ENCODE peak calls at places on chromosomes 2 and 18, in seven cellular contexts. One of them, this sample, is unnamed.

GRCh38 chr2:237629188-237629534 is 1.8 kb downstream of the LRRFIP1 start:
- DNase-seq in BJ: no peak
- DNase-seq in lower lobe of right lung: no peak
- DNase-seq in psoas muscle: no peak
- DNase-seq in colonic mucosa: no peak
- DNase-seq in uterus: no peak
- DNase-seq in heart right ventricle: no peak
- DNase-seq in this sample: no peak

GRCh38 chr2:3009499-3009882 is 368.1 kb downstream of the EIPR1 start:
- DNase-seq in BJ: no peak
- DNase-seq in lower lobe of right lung: no peak
- DNase-seq in psoas muscle: no peak
- DNase-seq in colonic mucosa: no peak
- DNase-seq in uterus: no peak
- DNase-seq in heart right ventricle: no peak
- DNase-seq in this sample: no peak

GRCh38 chr18:47574966-47575365 is 323.5 kb upstream of the SKOR2 start:
- DNase-seq in BJ: no peak
- DNase-seq in lower lobe of right lung: no peak
- DNase-seq in psoas muscle: no peak
- DNase-seq in colonic mucosa: no peak
- DNase-seq in uterus: no peak
- DNase-seq in heart right ventricle: no peak
- DNase-seq in this sample: no peak

GRCh38 chr2:157304811-157305712 is 20.6 kb downstream of the ERMN start:
- DNase-seq in BJ: peak
- DNase-seq in lower lobe of right lung: no peak
- DNase-seq in psoas muscle: no peak
- DNase-seq in colonic mucosa: no peak
- DNase-seq in uterus: no peak
- DNase-seq in heart right ventricle: no peak
- DNase-seq in this sample: no peak

GRCh38 chr2:180876506-180876905 is 103.9 kb upstream of the UBE2E3 start:
- DNase-seq in BJ: no peak
- DNase-seq in lower lobe of right lung: no peak
- DNase-seq in psoas muscle: no peak
- DNase-seq in colonic mucosa: no peak
- DNase-seq in uterus: no peak
- DNase-seq in heart right ventricle: no peak
- DNase-seq in this sample: no peak

GRCh38 chr2:217868911-217869334 is 133.9 kb downstream of the TNS1 start:
- DNase-seq in BJ: peak
- DNase-seq in lower lobe of right lung: no peak
- DNase-seq in psoas muscle: no peak
- DNase-seq in colonic mucosa: no peak
- DNase-seq in uterus: peak
- DNase-seq in heart right ventricle: no peak
- DNase-seq in this sample: no peak

GRCh38 chr2:170157025-170157684 is 20.8 kb upstream of the MYO3B start:
- DNase-seq in BJ: no peak
- DNase-seq in lower lobe of right lung: no peak
- DNase-seq in psoas muscle: no peak
- DNase-seq in colonic mucosa: no peak
- DNase-seq in uterus: no peak
- DNase-seq in heart right ventricle: no peak
- DNase-seq in this sample: no peak

GRCh38 chr2:126781806-126782205 is 116.9 kb upstream of the TEX51 start:
- DNase-seq in BJ: no peak
- DNase-seq in lower lobe of right lung: no peak
- DNase-seq in psoas muscle: no peak
- DNase-seq in colonic mucosa: no peak
- DNase-seq in uterus: no peak
- DNase-seq in heart right ventricle: no peak
- DNase-seq in this sample: no peak

GRCh38 chr2:62306751-62307468 is 111.0 kb downstream of the B3GNT2 start:
- DNase-seq in BJ: no peak
- DNase-seq in lower lobe of right lung: no peak
- DNase-seq in psoas muscle: no peak
- DNase-seq in colonic mucosa: peak
- DNase-seq in uterus: peak
- DNase-seq in heart right ventricle: no peak
- DNase-seq in this sample: no peak

GRCh38 chr2:64440831-64441230 is 13.1 kb upstream of the LGALSL start:
- DNase-seq in BJ: no peak
- DNase-seq in lower lobe of right lung: no peak
- DNase-seq in psoas muscle: no peak
- DNase-seq in colonic mucosa: no peak
- DNase-seq in uterus: no peak
- DNase-seq in heart right ventricle: no peak
- DNase-seq in this sample: no peak

GRCh38 chr2:237171396-237171795 is 85.7 kb downstream of the COPS8 start:
- DNase-seq in BJ: peak
- DNase-seq in lower lobe of right lung: no peak
- DNase-seq in psoas muscle: no peak
- DNase-seq in colonic mucosa: no peak
- DNase-seq in uterus: peak
- DNase-seq in heart right ventricle: no peak
- DNase-seq in this sample: no peak

GRCh38 chr2:234293973-234294372 is 202.9 kb downstream of the ARL4C start:
- DNase-seq in BJ: no peak
- DNase-seq in lower lobe of right lung: no peak
- DNase-seq in psoas muscle: no peak
- DNase-seq in colonic mucosa: no peak
- DNase-seq in uterus: no peak
- DNase-seq in heart right ventricle: no peak
- DNase-seq in this sample: no peak

GRCh38 chr2:433216-433615 is 145.3 kb upstream of the ALKAL2 start:
- DNase-seq in BJ: no peak
- DNase-seq in lower lobe of right lung: no peak
- DNase-seq in psoas muscle: no peak
- DNase-seq in colonic mucosa: peak
- DNase-seq in uterus: no peak
- DNase-seq in heart right ventricle: no peak
- DNase-seq in this sample: no peak

GRCh38 chr2:60351802-60352201 is 201.7 kb downstream of the BCL11A start:
- DNase-seq in BJ: no peak
- DNase-seq in lower lobe of right lung: no peak
- DNase-seq in psoas muscle: no peak
- DNase-seq in colonic mucosa: no peak
- DNase-seq in uterus: no peak
- DNase-seq in heart right ventricle: no peak
- DNase-seq in this sample: no peak

GRCh38 chr2:121804997-121805766 is 49.7 kb downstream of the TSN start:
- DNase-seq in BJ: no peak
- DNase-seq in lower lobe of right lung: no peak
- DNase-seq in psoas muscle: no peak
- DNase-seq in colonic mucosa: no peak
- DNase-seq in uterus: no peak
- DNase-seq in heart right ventricle: no peak
- DNase-seq in this sample: peak

GRCh38 chr2:171763602-171764001 is 76.3 kb downstream of the DYNC1I2 start:
- DNase-seq in BJ: no peak
- DNase-seq in lower lobe of right lung: no peak
- DNase-seq in psoas muscle: no peak
- DNase-seq in colonic mucosa: no peak
- DNase-seq in uterus: no peak
- DNase-seq in heart right ventricle: no peak
- DNase-seq in this sample: no peak

GRCh38 chr2:231930601-231931281 is 4.5 kb upstream of the NPPC start:
- DNase-seq in BJ: no peak
- DNase-seq in lower lobe of right lung: no peak
- DNase-seq in psoas muscle: peak
- DNase-seq in colonic mucosa: no peak
- DNase-seq in uterus: peak
- DNase-seq in heart right ventricle: peak
- DNase-seq in this sample: no peak

GRCh38 chr2:97675714-97676113 is 6.2 kb downstream of the C2orf92 start:
- DNase-seq in BJ: no peak
- DNase-seq in lower lobe of right lung: no peak
- DNase-seq in psoas muscle: no peak
- DNase-seq in colonic mucosa: no peak
- DNase-seq in uterus: no peak
- DNase-seq in heart right ventricle: no peak
- DNase-seq in this sample: no peak

GRCh38 chr18:12659904-12660605 is 2.1 kb upstream of the SPIRE1 start:
- DNase-seq in BJ: no peak
- DNase-seq in lower lobe of right lung: no peak
- DNase-seq in psoas muscle: peak
- DNase-seq in colonic mucosa: peak
- DNase-seq in uterus: peak
- DNase-seq in heart right ventricle: peak
- DNase-seq in this sample: peak

GRCh38 chr2:44753552-44754285 is 187.8 kb upstream of the SIX3 start:
- DNase-seq in BJ: no peak
- DNase-seq in lower lobe of right lung: no peak
- DNase-seq in psoas muscle: no peak
- DNase-seq in colonic mucosa: no peak
- DNase-seq in uterus: no peak
- DNase-seq in heart right ventricle: no peak
- DNase-seq in this sample: no peak

GRCh38 chr18:21826196-21826595 is 85.6 kb downstream of the MIB1 start:
- DNase-seq in BJ: no peak
- DNase-seq in lower lobe of right lung: no peak
- DNase-seq in psoas muscle: no peak
- DNase-seq in colonic mucosa: no peak
- DNase-seq in uterus: no peak
- DNase-seq in heart right ventricle: no peak
- DNase-seq in this sample: no peak

DNA sequence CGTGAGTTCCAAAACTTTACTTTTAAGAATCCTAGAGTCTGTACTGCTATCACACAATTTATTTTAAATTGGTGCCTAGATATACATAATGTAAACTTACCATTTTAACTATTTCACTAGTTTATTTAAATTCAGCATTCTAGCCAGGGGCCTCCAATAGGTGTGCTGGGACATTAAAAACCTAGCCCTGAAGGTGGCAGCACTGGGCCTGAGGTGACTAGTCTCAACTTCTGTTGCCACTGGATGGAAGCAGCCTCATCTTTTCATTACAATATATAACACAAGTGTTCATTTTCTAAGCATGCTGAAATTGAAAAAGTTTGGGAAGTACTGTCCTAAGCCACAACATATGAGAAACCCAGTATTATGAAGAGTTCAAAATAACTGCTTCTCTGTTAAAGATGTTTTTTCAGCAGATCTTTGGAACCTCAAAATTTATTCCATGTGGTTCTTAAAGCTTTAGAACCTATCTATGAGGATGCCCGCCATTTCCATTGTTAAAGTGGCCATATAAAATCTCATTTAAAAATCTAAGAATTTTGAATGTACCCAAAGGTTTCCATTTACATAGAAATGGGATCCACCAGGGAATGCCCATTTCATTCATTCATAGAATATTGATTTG is 2.9 kb upstream of the RBBP8 start:
- DNase-seq in BJ: no peak
- DNase-seq in lower lobe of right lung: peak
- DNase-seq in psoas muscle: peak
- DNase-seq in colonic mucosa: peak
- DNase-seq in uterus: peak
- DNase-seq in heart right ventricle: peak
- DNase-seq in this sample: peak
- TF ChIP-seq CTCF in BJ: peak
- TF ChIP-seq CTCF in lower lobe of right lung: peak
- TF ChIP-seq CTCF in psoas muscle: peak
- TF ChIP-seq CTCF in colonic mucosa: peak
- TF ChIP-seq CTCF in uterus: peak
- TF ChIP-seq CTCF in heart right ventricle: peak
- TF ChIP-seq CTCF in this sample: peak

DNA sequence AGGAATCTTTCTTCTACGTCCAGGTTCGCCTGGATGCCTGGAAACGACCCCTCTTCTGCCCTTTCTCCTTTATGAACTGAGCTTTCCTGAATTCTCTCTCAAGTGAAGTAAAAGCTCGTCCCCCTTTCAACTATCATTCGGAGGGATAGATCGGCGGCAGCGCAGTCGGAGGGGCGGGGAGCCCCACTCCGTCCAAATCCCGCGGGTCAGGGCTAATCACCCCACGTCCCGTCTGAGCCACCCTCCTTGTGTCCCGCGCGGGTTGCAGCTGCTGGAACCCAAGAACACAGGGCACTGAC is 367 bp downstream of the FBXO48 start:
- DNase-seq in BJ: no peak
- DNase-seq in lower lobe of right lung: no peak
- DNase-seq in psoas muscle: no peak
- DNase-seq in colonic mucosa: no peak
- DNase-seq in uterus: no peak
- DNase-seq in heart right ventricle: no peak
- DNase-seq in this sample: no peak
- TF ChIP-seq CTCF in BJ: no peak
- TF ChIP-seq CTCF in lower lobe of right lung: no peak
- TF ChIP-seq CTCF in psoas muscle: no peak
- TF ChIP-seq CTCF in colonic mucosa: no peak
- TF ChIP-seq CTCF in uterus: no peak
- TF ChIP-seq CTCF in heart right ventricle: no peak
- TF ChIP-seq CTCF in this sample: no peak

GRCh38 chr2:42328148-42328833 is 32.7 kb downstream of the COX7A2L start:
- DNase-seq in BJ: no peak
- DNase-seq in lower lobe of right lung: no peak
- DNase-seq in psoas muscle: no peak
- DNase-seq in colonic mucosa: no peak
- DNase-seq in uterus: no peak
- DNase-seq in heart right ventricle: no peak
- DNase-seq in this sample: peak
- TF ChIP-seq CTCF in BJ: peak
- TF ChIP-seq CTCF in lower lobe of right lung: peak
- TF ChIP-seq CTCF in psoas muscle: peak
- TF ChIP-seq CTCF in colonic mucosa: no peak
- TF ChIP-seq CTCF in uterus: peak
- TF ChIP-seq CTCF in heart right ventricle: peak
- TF ChIP-seq CTCF in this sample: peak

GRCh38 chr2:7905756-7906155 is 776.1 kb upstream of the ID2 start:
- DNase-seq in BJ: no peak
- DNase-seq in lower lobe of right lung: no peak
- DNase-seq in psoas muscle: no peak
- DNase-seq in colonic mucosa: peak
- DNase-seq in uterus: no peak
- DNase-seq in heart right ventricle: no peak
- DNase-seq in this sample: no peak
- TF ChIP-seq CTCF in BJ: no peak
- TF ChIP-seq CTCF in lower lobe of right lung: no peak
- TF ChIP-seq CTCF in psoas muscle: no peak
- TF ChIP-seq CTCF in colonic mucosa: no peak
- TF ChIP-seq CTCF in uterus: no peak
- TF ChIP-seq CTCF in heart right ventricle: no peak
- TF ChIP-seq CTCF in this sample: no peak

GRCh38 chr2:40418614-40419013 is 33.3 kb downstream of the SLC8A1 start:
- DNase-seq in BJ: no peak
- DNase-seq in lower lobe of right lung: no peak
- DNase-seq in psoas muscle: no peak
- DNase-seq in colonic mucosa: no peak
- DNase-seq in uterus: no peak
- DNase-seq in heart right ventricle: no peak
- DNase-seq in this sample: no peak

GRCh38 chr2:40420478-40420877 is 31.4 kb downstream of the SLC8A1 start:
- DNase-seq in BJ: no peak
- DNase-seq in lower lobe of right lung: no peak
- DNase-seq in psoas muscle: no peak
- DNase-seq in colonic mucosa: no peak
- DNase-seq in uterus: no peak
- DNase-seq in heart right ventricle: no peak
- DNase-seq in this sample: no peak

GRCh38 chr2:40416486-40416885 is 35.4 kb downstream of the SLC8A1 start:
- DNase-seq in BJ: no peak
- DNase-seq in lower lobe of right lung: no peak
- DNase-seq in psoas muscle: no peak
- DNase-seq in colonic mucosa: no peak
- DNase-seq in uterus: no peak
- DNase-seq in heart right ventricle: no peak
- DNase-seq in this sample: no peak

GRCh38 chr2:40421643-40422297 is 30.1 kb downstream of the SLC8A1 start:
- DNase-seq in BJ: no peak
- DNase-seq in lower lobe of right lung: no peak
- DNase-seq in psoas muscle: no peak
- DNase-seq in colonic mucosa: no peak
- DNase-seq in uterus: no peak
- DNase-seq in heart right ventricle: no peak
- DNase-seq in this sample: no peak
- TF ChIP-seq CTCF in BJ: no peak
- TF ChIP-seq CTCF in lower lobe of right lung: no peak
- TF ChIP-seq CTCF in psoas muscle: no peak
- TF ChIP-seq CTCF in colonic mucosa: no peak
- TF ChIP-seq CTCF in uterus: no peak
- TF ChIP-seq CTCF in heart right ventricle: no peak
- TF ChIP-seq CTCF in this sample: no peak